ENCODE peak calls at places on chromosomes 3 and 15, in four cellular contexts. A is adrenal gland, O is spleen, Y is cardiac fibroblast. V is an unnamed sample.

GRCh38 chr15:100844167-100844566 is 35.5 kb upstream of the ALDH1A3 start:
- DNase-seq in O (no peak), Y (no peak), A (no peak), V (no peak)

GRCh38 chr3:14595561-14595960 is 55.4 kb upstream of the GRIP2 start:
- DNase-seq in A (no peak), Y (no peak), O (peak), V (no peak)

GRCh38 chr15:43253431-43254403 is 13.0 kb downstream of the TGM5 start:
- DNase-seq in Y (peak), A (peak), O (peak), V (no peak)

GRCh38 chr15:56244811-56245576 is 1.3 kb upstream of the RFX7 start:
- DNase-seq in Y (no peak), A (peak), O (peak), V (no peak)

GRCh38 chr3:17290894-17291293 is 406.1 kb downstream of the PLCL2 start:
- DNase-seq in O (no peak), A (peak), Y (peak), V (peak)

GRCh38 chr15:64343841-64344240 is 12.1 kb downstream of the CSNK1G1 start:
- DNase-seq in A (no peak), Y (peak), O (no peak), V (peak)

GRCh38 chr15:26630857-26631256 is 142.0 kb downstream of the GABRB3 start:
- DNase-seq in O (no peak), A (no peak), Y (no peak), V (no peak)

GRCh38 chr3:87088984-87089841 is 98.3 kb upstream of the VGLL3 start:
- DNase-seq in Y (peak), O (peak), A (peak), V (peak)

GRCh38 chr3:150763841-150764483 is 993 bp upstream of the SIAH2 start:
- DNase-seq in Y (peak), O (peak), A (peak), V (peak)

GRCh38 chr3:156307704-156308103 is 187.3 kb downstream of the KCNAB1 start:
- DNase-seq in O (no peak), A (peak), Y (peak), V (peak)

GRCh38 chr15:67914537-67915373 is 74.9 kb upstream of the RNU6-1 start:
- DNase-seq in Y (no peak), A (no peak), O (no peak), V (no peak)

GRCh38 chr15:68586274-68586961 is 7.6 kb downstream of the CORO2B start:
- DNase-seq in O (peak), A (no peak), Y (peak), V (peak)

GRCh38 chr15:91940466-91941381 is 87.2 kb downstream of the SLCO3A1 start:
- DNase-seq in A (no peak), Y (no peak), O (no peak), V (peak)

GRCh38 chr3:52704611-52705437 is 767 bp downstream of the GLT8D1 start:
- DNase-seq in O (no peak), A (peak), Y (peak), V (peak)

GRCh38 chr3:168956087-168956486 is 707.4 kb downstream of the MECOM start:
- DNase-seq in O (no peak), A (no peak), Y (no peak), V (no peak)

GRCh38 chr15:83764201-83764839 is 110.4 kb downstream of the ADAMTSL3 start:
- DNase-seq in Y (no peak), O (no peak), A (no peak), V (no peak)

GRCh38 chr3:111473550-111473949 is 68.4 kb upstream of the CD96 start:
- DNase-seq in Y (peak), A (no peak), O (no peak), V (no peak)

GRCh38 chr15:74402337-74402839 is 31.4 kb downstream of the SEMA7A start:
- DNase-seq in O (no peak), Y (no peak), A (no peak), V (no peak)

GRCh38 chr3:27485853-27486252 is 1.7 kb upstream of the SLC4A7 start:
- DNase-seq in A (no peak), O (no peak), Y (no peak), V (no peak)

GRCh38 chr3:104886220-104886995 is 480.3 kb upstream of the ALCAM start:
- DNase-seq in Y (peak), A (no peak), O (no peak), V (peak)

GRCh38 chr3:71989165-71989564 is 204.2 kb upstream of the PROK2 start:
- DNase-seq in O (no peak), A (no peak), Y (peak), V (peak)

GRCh38 chr3:129558772-129559564 is 16.0 kb downstream of the H1-8 start:
- DNase-seq in A (peak), Y (peak), O (peak), V (peak)

GRCh38 chr3:132788299-132788698 is 66.1 kb upstream of the NPHP3 start:
- DNase-seq in O (no peak), Y (peak), A (peak), V (peak)

GRCh38 chr15:63860161-63860954 is 26.6 kb upstream of the HERC1 start:
- DNase-seq in A (no peak), O (peak), Y (no peak), V (no peak)

GRCh38 chr15:70604671-70605070 is 158.7 kb downstream of the UACA start:
- DNase-seq in Y (peak), A (no peak), O (no peak), V (no peak)

GRCh38 chr15:70907784-70908471 is 15.3 kb downstream of the LRRC49 start:
- DNase-seq in Y (no peak), O (no peak), A (no peak), V (no peak)

GRCh38 chr3:28903171-28903601 is 377.7 kb upstream of the RBMS3 start:
- DNase-seq in Y (no peak), A (no peak), O (peak), V (no peak)

GRCh38 chr15:24948495-24948894 is 6.3 kb upstream of the SNRPN start:
- DNase-seq in O (no peak), Y (no peak), A (no peak), V (no peak)

GRCh38 chr3:168989396-168989795 is 674.1 kb downstream of the MECOM start:
- DNase-seq in A (no peak), O (no peak), Y (peak), V (peak)

GRCh38 chr3:97931218-97931617 is 41.0 kb downstream of the RIOX2 start:
- DNase-seq in O (no peak), Y (no peak), A (no peak), V (no peak)

GRCh38 chr3:188060436-188060835 is 93.5 kb upstream of the LPP start:
- DNase-seq in A (no peak), O (no peak), Y (no peak), V (no peak)

GRCh38 chr15:40793216-40793989 is 13.5 kb upstream of the ZFYVE19 start:
- DNase-seq in A (peak), Y (peak), O (no peak), V (peak)

DNA sequence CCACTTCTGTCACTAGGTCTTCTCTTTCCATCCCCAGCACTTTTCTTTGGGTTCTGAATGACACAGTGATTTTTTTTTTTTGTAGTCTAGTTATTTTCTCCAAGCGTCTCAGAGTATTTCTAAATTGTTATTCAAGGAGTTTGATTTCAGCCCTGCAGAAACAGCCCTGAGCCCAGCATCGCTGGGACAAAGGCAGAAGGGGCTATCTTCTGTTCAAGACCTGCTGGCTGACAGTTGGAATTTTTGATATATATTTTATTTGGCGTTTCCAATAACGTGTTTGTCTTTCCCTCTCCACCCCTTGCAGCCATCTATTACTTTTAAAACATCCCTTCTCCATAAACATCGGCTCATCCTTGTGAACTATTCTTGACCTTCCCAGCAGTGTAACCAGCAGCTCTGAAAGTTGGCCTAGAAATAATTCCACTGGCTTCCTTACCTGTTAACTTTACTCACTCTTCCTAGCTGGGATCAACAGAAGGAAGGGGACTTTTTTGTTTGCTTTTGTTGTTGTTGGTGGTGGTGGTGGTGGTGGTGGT is 5.5 kb upstream of the MEIS2 start:
- DNase-seq in A (no peak), Y (no peak), O (no peak), V (no peak)
- H3K4me3 ChIP-seq in A (no peak), Y (no peak), O (no peak), V (peak)

DNA sequence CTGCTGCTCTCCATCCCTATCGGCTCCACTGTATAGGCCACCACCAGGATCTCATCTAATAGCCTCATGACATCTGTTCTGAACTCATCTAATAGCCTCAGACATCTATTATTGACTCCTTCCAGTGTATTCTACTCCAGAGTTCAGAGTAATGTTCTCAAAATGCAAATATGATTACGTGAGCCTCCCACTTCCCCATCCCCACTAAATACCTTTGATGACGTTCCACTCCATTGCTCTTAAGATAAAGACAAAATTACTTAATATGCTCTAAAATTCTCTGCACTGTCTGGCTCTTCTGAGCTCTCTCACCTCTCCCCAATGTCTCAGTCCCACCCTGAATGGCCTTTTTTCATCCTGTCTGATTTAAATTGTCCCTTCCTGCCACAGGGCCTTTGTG is 94.7 kb downstream of the SAMMSON start:
- DNase-seq in A (no peak), O (no peak), Y (no peak), V (no peak)
- TF ChIP-seq CTCF in A (no peak), O (no peak), Y (no peak), V (no peak)

GRCh38 chr3:22685598-22685997 is 517.5 kb upstream of the UBE2E2 start:
- DNase-seq in A (no peak), O (no peak), Y (peak), V (peak)

GRCh38 chr3:22692239-22692638 is 510.9 kb upstream of the UBE2E2 start:
- DNase-seq in Y (no peak), O (no peak), A (no peak), V (no peak)

DNA sequence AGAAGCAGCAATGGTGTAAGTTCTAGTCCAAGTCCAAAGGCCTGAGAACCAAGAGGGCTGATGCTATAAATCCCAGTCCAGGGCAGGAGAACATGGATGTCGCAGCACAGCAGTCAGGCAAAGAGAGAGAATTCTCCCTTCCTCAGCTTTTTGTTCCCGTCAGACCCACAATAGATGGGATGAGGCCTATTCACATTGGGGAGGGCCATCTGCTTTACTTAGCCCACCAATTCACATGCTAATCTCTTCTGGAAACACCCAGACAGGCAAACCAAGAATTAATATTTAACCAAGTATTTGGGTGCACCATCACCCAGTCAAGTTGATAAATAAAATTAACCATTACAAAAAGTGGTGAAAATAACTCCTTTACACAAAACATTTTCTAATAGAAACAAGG is 511.7 kb upstream of the UBE2E2 start:
- DNase-seq in Y (no peak), A (no peak), O (no peak), V (no peak)
- H3K4me3 ChIP-seq in Y (no peak), A (no peak), O (no peak), V (no peak)

GRCh38 chr15:85541744-85542143 is 161.3 kb downstream of the AKAP13 start:
- DNase-seq in A (no peak), O (no peak), Y (no peak), V (peak)

GRCh38 chr15:85542895-85543331 is 162.5 kb downstream of the AKAP13 start:
- DNase-seq in Y (no peak), O (no peak), A (no peak), V (peak)

GRCh38 chr15:85545185-85545584 is 164.8 kb downstream of the AKAP13 start:
- DNase-seq in A (no peak), Y (peak), O (no peak), V (peak)

GRCh38 chr15:85542488-85542887 is 162.1 kb downstream of the AKAP13 start:
- DNase-seq in A (no peak), Y (no peak), O (no peak), V (no peak)

DNA sequence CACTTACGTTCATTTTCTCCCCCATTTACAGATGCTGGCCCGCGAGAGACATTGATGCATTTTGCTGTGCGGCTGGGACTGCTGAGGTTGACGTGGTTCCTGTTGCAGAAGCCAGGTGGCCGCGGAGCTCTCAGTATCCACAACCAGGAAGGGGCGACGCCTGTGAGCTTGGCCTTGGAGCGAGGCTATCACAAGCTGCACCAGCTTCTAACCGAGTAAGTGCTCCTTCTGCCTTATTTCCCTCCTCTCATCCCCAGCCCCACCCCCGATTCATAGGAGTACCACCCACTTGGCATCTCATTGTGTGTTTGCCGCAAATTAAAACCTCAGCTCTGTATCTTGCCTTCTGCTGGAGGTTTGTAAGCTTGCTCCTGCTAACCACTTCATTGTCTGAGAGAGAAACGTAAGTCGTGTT is 163.3 kb downstream of the AKAP13 start:
- DNase-seq in A (peak), Y (no peak), O (peak), V (no peak)
- TF ChIP-seq CTCF in A (peak), Y (peak), O (peak), V (no peak)

GRCh38 chr3:32821686-32822296 is 4.0 kb downstream of the TRIM71 start:
- DNase-seq in Y (no peak), O (no peak), A (peak), V (no peak)
- H3K4me3 ChIP-seq in Y (no peak), O (no peak), A (no peak), V (no peak)

DNA sequence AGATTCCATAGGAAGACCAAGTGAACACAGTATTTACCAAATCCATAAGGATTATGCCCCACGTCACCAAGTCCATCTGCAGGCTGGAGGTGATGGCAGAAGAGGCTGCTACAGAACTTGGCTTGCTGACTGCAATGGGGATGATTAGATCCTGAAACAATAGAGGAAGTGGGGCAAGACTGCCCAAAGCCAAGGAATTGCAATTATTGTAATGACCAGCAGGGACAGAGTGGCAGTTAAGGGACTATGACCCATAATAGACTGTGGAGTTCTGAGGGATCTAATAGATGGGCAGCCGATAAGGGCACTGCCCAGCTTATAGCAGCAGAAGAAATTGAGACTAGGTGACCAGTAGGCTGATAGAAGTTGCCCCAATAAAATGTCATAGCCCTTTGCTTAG is 108.4 kb downstream of the MINAR1 start:
- DNase-seq in Y (no peak), O (no peak), A (no peak), V (no peak)
- TF ChIP-seq CTCF in Y (no peak), O (no peak), A (peak), V (peak)

V was measured in fibroblast of mammary gland.